ENCODE peak calls at places on chromosomes 4 and X, in nine cellular contexts. One of them, this sample, is unnamed.

GRCh38 chr4:23233596-23233995 is 540.9 kb downstream of the GBA3 start:
- DNase-seq in effector memory CD4-positive, alpha-beta T cell: no peak
- DNase-seq in DMS53: no peak
- DNase-seq in cardiac fibroblast: no peak
- DNase-seq in naive thymus-derived CD4-positive, alpha-beta T cell: no peak
- DNase-seq in posterior vena cava: no peak
- DNase-seq in fibroblast of lung: peak; percentile 61
- DNase-seq in cardiac muscle cell: no peak
- DNase-seq in amygdala: no peak
- DNase-seq in this sample: no peak

GRCh38 chr4:96845091-96845490 is 1005.2 kb downstream of the PDHA2 start:
- DNase-seq in effector memory CD4-positive, alpha-beta T cell: no peak
- DNase-seq in DMS53: no peak
- DNase-seq in cardiac fibroblast: no peak
- DNase-seq in naive thymus-derived CD4-positive, alpha-beta T cell: no peak
- DNase-seq in posterior vena cava: no peak
- DNase-seq in fibroblast of lung: no peak
- DNase-seq in cardiac muscle cell: no peak
- DNase-seq in amygdala: no peak
- DNase-seq in this sample: no peak

GRCh38 chrX:110992611-110993010 is 103.4 kb upstream of the PAK3 start:
- DNase-seq in effector memory CD4-positive, alpha-beta T cell: peak; percentile 3
- DNase-seq in DMS53: peak; percentile 72
- DNase-seq in cardiac fibroblast: peak; percentile 31
- DNase-seq in naive thymus-derived CD4-positive, alpha-beta T cell: no peak
- DNase-seq in posterior vena cava: no peak
- DNase-seq in fibroblast of lung: peak; percentile 19
- DNase-seq in cardiac muscle cell: peak; percentile 52
- DNase-seq in amygdala: no peak
- DNase-seq in this sample: no peak

GRCh38 chr4:14375816-14376215 is 626.5 kb upstream of the CPEB2 start:
- DNase-seq in effector memory CD4-positive, alpha-beta T cell: no peak
- DNase-seq in DMS53: no peak
- DNase-seq in cardiac fibroblast: peak; percentile 74
- DNase-seq in naive thymus-derived CD4-positive, alpha-beta T cell: no peak
- DNase-seq in posterior vena cava: no peak
- DNase-seq in fibroblast of lung: peak; percentile 54
- DNase-seq in cardiac muscle cell: no peak
- DNase-seq in amygdala: no peak
- DNase-seq in this sample: no peak

GRCh38 chr4:14562901-14563300 is 439.4 kb upstream of the CPEB2 start:
- DNase-seq in effector memory CD4-positive, alpha-beta T cell: no peak
- DNase-seq in DMS53: no peak
- DNase-seq in cardiac fibroblast: no peak
- DNase-seq in naive thymus-derived CD4-positive, alpha-beta T cell: no peak
- DNase-seq in posterior vena cava: no peak
- DNase-seq in fibroblast of lung: no peak
- DNase-seq in cardiac muscle cell: no peak
- DNase-seq in amygdala: no peak
- DNase-seq in this sample: no peak

GRCh38 chrX:101950581-101950980 is 18.8 kb upstream of the ZMAT1 start:
- DNase-seq in effector memory CD4-positive, alpha-beta T cell: no peak
- DNase-seq in DMS53: no peak
- DNase-seq in cardiac fibroblast: no peak
- DNase-seq in naive thymus-derived CD4-positive, alpha-beta T cell: no peak
- DNase-seq in posterior vena cava: no peak
- DNase-seq in fibroblast of lung: no peak
- DNase-seq in cardiac muscle cell: no peak
- DNase-seq in amygdala: no peak
- DNase-seq in this sample: no peak

GRCh38 chr4:6963139-6963611 is 53.5 kb downstream of the TBC1D14 start:
- DNase-seq in effector memory CD4-positive, alpha-beta T cell: no peak
- DNase-seq in DMS53: no peak
- DNase-seq in cardiac fibroblast: no peak
- DNase-seq in naive thymus-derived CD4-positive, alpha-beta T cell: no peak
- DNase-seq in posterior vena cava: no peak
- DNase-seq in fibroblast of lung: peak; percentile 23
- DNase-seq in cardiac muscle cell: no peak
- DNase-seq in amygdala: no peak
- DNase-seq in this sample: no peak

GRCh38 chr4:7824218-7824617 is 115.4 kb downstream of the AFAP1 start:
- DNase-seq in effector memory CD4-positive, alpha-beta T cell: no peak
- DNase-seq in DMS53: no peak
- DNase-seq in cardiac fibroblast: no peak
- DNase-seq in naive thymus-derived CD4-positive, alpha-beta T cell: no peak
- DNase-seq in posterior vena cava: no peak
- DNase-seq in fibroblast of lung: peak; percentile 55
- DNase-seq in cardiac muscle cell: no peak
- DNase-seq in amygdala: no peak
- DNase-seq in this sample: no peak